ENCODE peak calls at places on chromosomes 4 and X, in four cellular contexts. D is EL, J is skeletal muscle cell, U is iPS DF 6.9. K is an unnamed sample.
A peak's percentile ranks its signal among the peaks of the same experiment; 100 is the strongest.

GRCh38 chr4:2357821-2358745 is 60.4 kb downstream of the ZFYVE28 start:
- DNase-seq in D (no peak), J (no peak), U (no peak), K (no peak)

GRCh38 chrX:10794203-10794630 is 173.8 kb upstream of the MID1 start:
- DNase-seq in D (no peak), J (no peak), U (no peak), K (no peak)

GRCh38 chrX:110219920-110220319 is 98.0 kb downstream of the AMMECR1 start:
- DNase-seq in D (peak; percentile 49), J (no peak), U (no peak), K (peak; percentile 46)

GRCh38 chrX:26788402-26788998 is 572.5 kb downstream of the MAGEB5 start:
- DNase-seq in D (no peak), J (peak; percentile 22), U (no peak), K (no peak)

GRCh38 chr4:27787195-27787594 is 926.6 kb downstream of the STIM2 start:
- DNase-seq in D (no peak), J (no peak), U (no peak), K (no peak)

GRCh38 chr4:141563721-141564120 is 72.7 kb upstream of the IL15 start:
- DNase-seq in D (peak; percentile 55), J (no peak), U (no peak), K (no peak)

GRCh38 chr4:85055558-85055957 is 89.1 kb upstream of the WDFY3 start:
- DNase-seq in D (no peak), J (no peak), U (no peak), K (no peak)

GRCh38 chrX:20197641-20198210 is 56.1 kb upstream of the EIF1AX start:
- DNase-seq in D (no peak), J (no peak), U (no peak), K (no peak)

GRCh38 chr4:172892300-172892699 is 276.3 kb upstream of the GALNT7 start:
- DNase-seq in D (peak; percentile 7), J (no peak), U (peak; percentile 20), K (no peak)

GRCh38 chr4:70356185-70356584 is 4.4 kb upstream of the SMR3A start:
- DNase-seq in D (no peak), J (no peak), U (no peak), K (no peak)

GRCh38 chrX:1322393-1322792 is 14.2 kb upstream of the IL3RA start:
- DNase-seq in D (peak; percentile 22), J (no peak), U (no peak), K (peak; percentile 64)

GRCh38 chr4:110900206-110900769 is 277.4 kb upstream of the PITX2 start:
- DNase-seq in D (peak; percentile 33), J (no peak), U (no peak), K (no peak)

GRCh38 chr4:123976285-123976684 is 579.7 kb downstream of the SPRY1 start:
- DNase-seq in D (no peak), J (peak; percentile 28), U (no peak), K (peak; percentile 64)

K was measured in RPMI7951.